ENCODE peak calls at places on chromosome 13, in four cellular contexts. B, L, Y and I are unnamed samples.

GRCh38 chr13:42680748-42681147 is 100.6 kb upstream of the FAM216B start:
- DNase-seq in L (no peak), B (no peak), Y (no peak), I (no peak)

GRCh38 chr13:110015253-110015652 is 228.9 kb upstream of the IRS2 start:
- DNase-seq in Y (no peak), L (no peak), B (no peak), I (peak; percentile 43)

GRCh38 chr13:19864018-19864338 is 529 bp upstream of the ZMYM5 start:
- DNase-seq in Y (no peak), L (peak; percentile 72), B (peak; percentile 33), I (no peak)

GRCh38 chr13:38951525-38952313 is 38.9 kb downstream of the STOML3 start:
- DNase-seq in L (no peak), B (no peak), Y (no peak), I (no peak)

GRCh38 chr13:106649495-106649894 is 81.6 kb upstream of the ARGLU1 start:
- DNase-seq in B (no peak), L (no peak), Y (no peak), I (peak; percentile 22)

GRCh38 chr13:90768116-90768515 is 579.4 kb upstream of the MIR17HG start:
- DNase-seq in L (no peak), Y (no peak), B (no peak), I (no peak)

GRCh38 chr13:22014469-22014868 is 343.6 kb downstream of the FGF9 start:
- DNase-seq in B (peak; percentile 93), Y (no peak), L (no peak), I (no peak)

GRCh38 chr13:59950201-59950730 is 213.5 kb downstream of the DIAPH3 start:
- DNase-seq in Y (no peak), L (no peak), B (no peak), I (peak; percentile 15)

GRCh38 chr13:77048592-77048991 is 21.6 kb upstream of the FBXL3 start:
- DNase-seq in L (peak; percentile 37), B (no peak), Y (peak; percentile 72), I (no peak)

GRCh38 chr13:50326746-50327145 is 311.5 kb downstream of the KCNRG start:
- DNase-seq in L (no peak), B (no peak), Y (no peak), I (no peak)

GRCh38 chr13:50322006-50322405 is 306.8 kb downstream of the KCNRG start:
- DNase-seq in L (no peak), B (peak; percentile 28), Y (no peak), I (no peak)

GRCh38 chr13:50320297-50320862 is 305.1 kb downstream of the KCNRG start:
- DNase-seq in L (no peak), B (no peak), Y (no peak), I (peak; percentile 54)

GRCh38 chr13:50323440-50324070 is 308.3 kb downstream of the KCNRG start:
- DNase-seq in B (peak; percentile 65), Y (no peak), L (no peak), I (peak; percentile 96)

GRCh38 chr13:50326271-50326670 is 311.0 kb downstream of the KCNRG start:
- DNase-seq in B (no peak), L (no peak), Y (no peak), I (no peak)
- H4K91ac ChIP-seq in B (no peak overlapping the region), L (no peak overlapping the region), Y (no peak overlapping the region), I (no peak overlapping the region)

DNA sequence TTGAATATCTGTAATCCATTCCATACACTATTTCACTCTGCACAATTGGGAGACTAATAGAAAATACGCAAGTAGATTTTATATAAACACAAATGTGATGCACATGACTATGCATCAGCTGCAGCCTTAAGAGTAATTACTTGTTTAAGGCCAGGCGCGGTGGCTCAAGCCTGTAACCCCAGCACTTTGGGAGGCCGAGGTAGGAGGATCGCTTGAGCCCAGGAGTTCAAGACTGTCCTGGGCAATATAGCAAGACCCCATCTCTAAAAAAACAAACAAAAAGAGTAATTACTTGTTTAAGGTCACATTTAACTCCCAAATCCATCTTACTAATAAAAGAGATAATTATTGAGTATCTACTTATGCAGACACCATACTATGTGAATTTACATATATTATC is 18.0 kb downstream of the IPO5 start:
- DNase-seq in L (no peak), B (no peak), Y (no peak), I (no peak)
- H4K91ac ChIP-seq in L (no peak overlapping the region), B (no peak overlapping the region), Y (no peak overlapping the region), I (no peak overlapping the region)

GRCh38 chr13:51101636-51102218 is 9.3 kb downstream of the C13orf42 start:
- DNase-seq in L (no peak), B (no peak), Y (no peak), I (no peak)
- H4K91ac ChIP-seq in L (no peak overlapping the region), B (no peak overlapping the region), Y (no peak overlapping the region), I (no peak overlapping the region)

GRCh38 chr13:33615436-33615835 is 202.5 kb upstream of the RFC3 start:
- DNase-seq in Y (no peak), L (no peak), B (no peak), I (no peak)

GRCh38 chr13:33612641-33613638 is 205.0 kb upstream of the RFC3 start:
- DNase-seq in Y (no peak), L (no peak), B (no peak), I (no peak)

GRCh38 chr13:33611016-33611805 is 206.7 kb upstream of the RFC3 start:
- DNase-seq in L (peak; percentile 38), B (no peak), Y (no peak), I (peak; percentile 64)

GRCh38 chr13:33606692-33607091 is 211.3 kb upstream of the RFC3 start:
- DNase-seq in L (peak; percentile 39), B (no peak), Y (peak; percentile 39), I (no peak)

GRCh38 chr13:33610471-33611015 is 207.4 kb upstream of the RFC3 start:
- DNase-seq in L (peak; percentile 26), Y (peak; percentile 84), B (no peak), I (no peak)
- H4K91ac ChIP-seq in L (no peak overlapping the region), Y (no peak overlapping the region), B (no peak overlapping the region), I (peak overlapping the region; percentile 79)

GRCh38 chr13:51848674-51849073 is 3.7 kb upstream of the TMEM272 start:
- DNase-seq in Y (no peak), L (no peak), B (no peak), I (peak; percentile 67)
- H4K91ac ChIP-seq in Y (no peak overlapping the region), L (no peak overlapping the region), B (no peak overlapping the region), I (no peak overlapping the region)

GRCh38 chr13:50712882-50713281 is 130.6 kb downstream of the DLEU7 start:
- DNase-seq in B (no peak), L (no peak), Y (no peak), I (no peak)

GRCh38 chr13:50712469-50712868 is 131.0 kb downstream of the DLEU7 start:
- DNase-seq in B (no peak), L (no peak), Y (no peak), I (no peak)

GRCh38 chr13:50715402-50716146 is 127.9 kb downstream of the DLEU7 start:
- DNase-seq in B (no peak), L (no peak), Y (no peak), I (no peak)

GRCh38 chr13:50714886-50715285 is 128.6 kb downstream of the DLEU7 start:
- DNase-seq in L (no peak), Y (no peak), B (no peak), I (no peak)

DNA sequence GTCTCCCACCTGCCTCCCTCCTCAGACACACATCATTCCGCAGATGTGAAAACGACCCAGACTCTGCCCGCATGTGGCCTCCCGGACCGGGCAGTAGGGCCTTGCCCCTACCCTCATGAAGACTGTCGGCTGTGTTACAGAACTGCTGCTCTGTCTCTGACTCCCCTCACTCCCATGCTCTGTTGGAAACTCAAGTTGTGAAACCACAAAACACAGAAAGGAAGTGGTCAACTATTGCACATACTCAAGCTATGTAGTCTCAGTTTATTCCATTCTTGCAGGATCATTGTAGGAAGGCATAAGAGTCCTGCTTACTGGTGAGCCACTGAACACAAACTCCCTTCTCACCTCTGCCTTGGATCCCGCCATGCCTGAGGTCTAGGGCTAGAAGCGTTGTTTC is 129.6 kb downstream of the DLEU7 start:
- DNase-seq in Y (no peak), B (peak; percentile 5), L (no peak), I (peak; percentile 59)
- H4K91ac ChIP-seq in Y (no peak overlapping the region), B (no peak overlapping the region), L (no peak overlapping the region), I (no peak overlapping the region)

GRCh38 chr13:83568019-83568418 is 314.3 kb downstream of the SLITRK1 start:
- DNase-seq in Y (no peak), L (no peak), B (no peak), I (no peak)
- H4K91ac ChIP-seq in Y (no peak overlapping the region), L (no peak overlapping the region), B (no peak overlapping the region), I (no peak overlapping the region)

DNA sequence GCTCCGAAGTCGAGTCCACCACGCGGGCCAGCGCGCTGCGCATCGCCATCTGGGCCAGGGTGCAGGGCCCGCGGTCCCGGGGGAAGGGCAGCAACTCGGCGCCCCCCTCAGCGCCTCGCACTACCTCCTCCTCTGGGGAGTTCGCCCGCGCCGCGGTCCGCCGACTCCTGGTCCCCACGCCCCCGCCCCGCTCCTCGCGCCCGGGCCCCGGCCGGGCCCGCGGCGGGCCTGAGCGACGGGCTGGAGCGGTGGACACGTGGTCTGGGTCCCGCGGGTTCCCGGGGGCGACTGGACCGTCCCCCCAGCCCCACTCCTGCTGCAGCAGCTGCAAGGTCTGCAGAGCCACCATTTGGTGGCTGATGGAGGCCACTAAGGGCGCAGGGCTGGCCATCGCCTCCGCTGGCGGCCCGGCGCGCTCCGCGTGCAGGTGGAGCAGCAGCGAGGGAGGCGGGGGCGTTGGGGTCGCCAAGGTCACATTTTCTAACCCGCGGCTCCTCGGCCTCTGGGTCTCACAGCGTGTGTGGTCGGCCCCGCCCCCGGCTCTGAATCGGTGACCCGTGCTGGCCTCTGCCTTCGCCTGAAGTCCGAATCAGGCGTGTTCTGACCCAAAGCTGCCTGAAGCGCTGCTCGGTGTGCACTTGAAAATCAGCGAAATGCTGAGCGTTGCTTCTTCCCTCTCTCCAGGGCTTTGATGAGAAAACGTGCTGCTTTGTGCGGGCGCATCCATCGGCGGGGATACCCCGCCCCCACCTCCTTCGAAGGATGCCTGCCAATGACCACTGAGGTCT is at the start of gene DLEU7:
- DNase-seq in L (peak; percentile 82), B (no peak), Y (peak; percentile 74), I (no peak)
- H4K91ac ChIP-seq in L (no peak within 1 kb of the TSS), B (no peak within 1 kb of the TSS), Y (no peak within 1 kb of the TSS), I (no peak within 1 kb of the TSS)